ENCODE peak calls at places on chromosome 9, in four cellular contexts. One of them, this sample, is unnamed.

GRCh38 chr9:14211564-14211963 is 102.4 kb downstream of the NFIB start:
- DNase-seq in Karpas-422: no peak
- DNase-seq in germinal center: no peak
- DNase-seq in cardiac septum: no peak
- DNase-seq in this sample: no peak

GRCh38 chr9:135614821-135615665 is 24.3 kb downstream of the GLT6D1 start:
- DNase-seq in Karpas-422: no peak
- DNase-seq in germinal center: no peak
- DNase-seq in cardiac septum: no peak
- DNase-seq in this sample: peak; percentile 48

GRCh38 chr9:7533376-7534090 is 266.0 kb downstream of the DMAC1 start:
- DNase-seq in Karpas-422: no peak
- DNase-seq in germinal center: no peak
- DNase-seq in cardiac septum: no peak
- DNase-seq in this sample: no peak

GRCh38 chr9:78644359-78644758 is 347.4 kb downstream of the PSAT1 start:
- DNase-seq in Karpas-422: no peak
- DNase-seq in germinal center: no peak
- DNase-seq in cardiac septum: no peak
- DNase-seq in this sample: no peak

GRCh38 chr9:117783828-117784227 is 79.6 kb downstream of the TLR4 start:
- DNase-seq in Karpas-422: peak; percentile 65
- DNase-seq in germinal center: peak; percentile 18
- DNase-seq in cardiac septum: no peak
- DNase-seq in this sample: no peak

GRCh38 chr9:133361507-133362092 is 5.2 kb downstream of the SURF2 start:
- DNase-seq in Karpas-422: no peak
- DNase-seq in germinal center: no peak
- DNase-seq in cardiac septum: no peak
- DNase-seq in this sample: no peak

GRCh38 chr9:123027517-123027916 is 6.0 kb upstream of the GPR21 start:
- DNase-seq in Karpas-422: no peak
- DNase-seq in germinal center: peak; percentile 8
- DNase-seq in cardiac septum: no peak
- DNase-seq in this sample: no peak

GRCh38 chr9:34463098-34463900 is 4.7 kb downstream of the DNAI1 start:
- DNase-seq in Karpas-422: no peak
- DNase-seq in germinal center: no peak
- DNase-seq in cardiac septum: no peak
- DNase-seq in this sample: no peak

GRCh38 chr9:132757031-132757430 is 86.8 kb downstream of the GTF3C4 start:
- DNase-seq in Karpas-422: no peak
- DNase-seq in germinal center: no peak
- DNase-seq in cardiac septum: no peak
- DNase-seq in this sample: peak; percentile 27

GRCh38 chr9:98227883-98228282 is 27.6 kb downstream of the TBC1D2 start:
- DNase-seq in Karpas-422: no peak
- DNase-seq in germinal center: no peak
- DNase-seq in cardiac septum: peak; percentile 51
- DNase-seq in this sample: no peak

GRCh38 chr9:113933188-113933587 is 57.1 kb downstream of the ZNF618 start:
- DNase-seq in Karpas-422: no peak
- DNase-seq in germinal center: no peak
- DNase-seq in cardiac septum: no peak
- DNase-seq in this sample: no peak

GRCh38 chr9:23702311-23702922 is 123.6 kb downstream of the ELAVL2 start:
- DNase-seq in Karpas-422: no peak
- DNase-seq in germinal center: no peak
- DNase-seq in cardiac septum: no peak
- DNase-seq in this sample: no peak

GRCh38 chr9:95508968-95509850 is 7.6 kb downstream of the PTCH1 start:
- DNase-seq in Karpas-422: peak; percentile 92
- DNase-seq in germinal center: peak; percentile 54
- DNase-seq in cardiac septum: no peak
- DNase-seq in this sample: peak; percentile 84

GRCh38 chr9:127698985-127699670 is 7.7 kb upstream of the CFAP157 start:
- DNase-seq in Karpas-422: peak; percentile 92
- DNase-seq in germinal center: peak; percentile 98
- DNase-seq in cardiac septum: peak; percentile 98
- DNase-seq in this sample: peak; percentile 98

GRCh38 chr9:86562691-86563090 is 208.5 kb upstream of the TUT7 start:
- DNase-seq in Karpas-422: no peak
- DNase-seq in germinal center: no peak
- DNase-seq in cardiac septum: no peak
- DNase-seq in this sample: no peak

GRCh38 chr9:95991326-95991725 is 115.8 kb downstream of the ERCC6L2 start:
- DNase-seq in Karpas-422: no peak
- DNase-seq in germinal center: no peak
- DNase-seq in cardiac septum: no peak
- DNase-seq in this sample: no peak

GRCh38 chr9:131833906-131834305 is 94.0 kb upstream of the RAPGEF1 start:
- DNase-seq in Karpas-422: no peak
- DNase-seq in germinal center: no peak
- DNase-seq in cardiac septum: no peak
- DNase-seq in this sample: no peak

GRCh38 chr9:13395086-13395485 is 115.6 kb upstream of the MPDZ start:
- DNase-seq in Karpas-422: no peak
- DNase-seq in germinal center: no peak
- DNase-seq in cardiac septum: no peak
- DNase-seq in this sample: no peak

GRCh38 chr9:124010303-124010664 is 1.3 kb upstream of the LHX2 start:
- DNase-seq in Karpas-422: no peak
- DNase-seq in germinal center: no peak
- DNase-seq in cardiac septum: no peak
- DNase-seq in this sample: peak; percentile 27

This sample was measured in upper lobe of right lung.